ENCODE peak calls at places on chromosomes 2 and 18, in four cellular contexts. A, I, D and Z are unnamed samples.

GRCh38 chr2:169329669-169330554 is 32.4 kb downstream of the LRP2 start:
- DNase-seq in A (no peak), I (no peak), D (no peak), Z (no peak)

GRCh38 chr2:117933884-117934354 is 80.0 kb downstream of the CCDC93 start:
- DNase-seq in A (no peak), I (no peak), D (no peak), Z (no peak)

GRCh38 chr2:217066510-217067270 is 206.8 kb upstream of the TNP1 start:
- DNase-seq in A (no peak), I (no peak), D (no peak), Z (no peak)

GRCh38 chr18:10430696-10431095 is 23.7 kb upstream of the APCDD1 start:
- DNase-seq in A (no peak), I (no peak), D (no peak), Z (no peak)

GRCh38 chr2:46297546-46298271 is 502 bp downstream of the EPAS1 start:
- DNase-seq in A (no peak), I (no peak), D (peak; percentile 86), Z (no peak)

GRCh38 chr2:226687641-226688253 is 111.9 kb downstream of the IRS1 start:
- DNase-seq in A (no peak), I (no peak), D (no peak), Z (no peak)

GRCh38 chr2:38528008-38528442 is 74.7 kb downstream of the HNRNPLL start:
- DNase-seq in A (peak; percentile 36), I (peak; percentile 46), D (no peak), Z (peak; percentile 55)

GRCh38 chr2:106143495-106144215 is 50.4 kb downstream of the UXS1 start:
- DNase-seq in A (no peak), I (no peak), D (no peak), Z (no peak)

GRCh38 chr2:219628986-219629901 is 1.8 kb downstream of the SLC4A3 start:
- DNase-seq in A (no peak), I (no peak), D (peak; percentile 57), Z (no peak)

GRCh38 chr2:9558948-9559381 is 3.3 kb upstream of the ADAM17 start:
- DNase-seq in A (no peak), I (no peak), D (peak; percentile 80), Z (no peak)

GRCh38 chr2:3483227-3483985 is 35.9 kb downstream of the ADI1 start:
- DNase-seq in A (no peak), I (no peak), D (no peak), Z (no peak)